ENCODE peak calls at places on chromosomes 1 and 21, in six cellular contexts. A is CD8-positive, alpha-beta memory T cell; D is psoas muscle; F is mesendoderm; I is pancreas; Y is colonic mucosa. V is an unnamed sample. For H3K36me3, the result is how much of the 10 kb centered on the place peaks cover.

GRCh38 chr1:202615501-202616354 is 94.5 kb downstream of the SYT2 start:
- DNase-seq in A (no peak), D (no peak), F (no peak), I (no peak), Y (no peak), V (no peak)

GRCh38 chr1:204578867-204579664 is 62.9 kb downstream of the MDM4 start:
- DNase-seq in A (no peak), D (no peak), F (no peak), I (no peak), Y (peak), V (no peak)

GRCh38 chr1:103284270-103284669 is 175.9 kb upstream of the COL11A1 start:
- DNase-seq in A (no peak), D (no peak), F (no peak), I (no peak), Y (no peak), V (no peak)

GRCh38 chr1:16118706-16119105 is 37.2 kb downstream of the EPHA2 start:
- DNase-seq in A (no peak), D (no peak), F (no peak), I (no peak), Y (no peak), V (no peak)

GRCh38 chr1:211741799-211742198 is 66.4 kb upstream of the NEK2 start:
- DNase-seq in A (no peak), D (no peak), F (no peak), I (no peak), Y (no peak), V (no peak)

GRCh38 chr1:173536254-173536653 is 59.1 kb downstream of the PRDX6 start:
- DNase-seq in A (no peak), D (no peak), F (no peak), I (no peak), Y (no peak), V (no peak)

GRCh38 chr1:67970088-67970487 is 80.3 kb downstream of the DIRAS3 start:
- DNase-seq in A (no peak), D (no peak), F (no peak), I (no peak), Y (no peak), V (no peak)

GRCh38 chr1:115056395-115056798 is 26.8 kb downstream of the TSHB start:
- DNase-seq in A (no peak), D (no peak), F (peak), I (no peak), Y (no peak), V (no peak)

GRCh38 chr1:226417830-226418546 is 10.1 kb upstream of the PARP1 start:
- DNase-seq in A (no peak), D (no peak), F (no peak), I (no peak), Y (no peak), V (no peak)

GRCh38 chr1:5389101-5389885 is 602.9 kb downstream of the NPHP4 start:
- DNase-seq in A (peak), D (no peak), F (no peak), I (no peak), Y (no peak), V (no peak)

GRCh38 chr1:185690527-185690926 is 43.7 kb upstream of the HMCN1 start:
- DNase-seq in A (no peak), D (no peak), F (no peak), I (no peak), Y (no peak), V (no peak)

GRCh38 chr1:198588845-198589244 is 48.4 kb upstream of the ATP6V1G3 start:
- DNase-seq in A (no peak), D (no peak), F (no peak), I (no peak), Y (no peak), V (no peak)

DNA sequence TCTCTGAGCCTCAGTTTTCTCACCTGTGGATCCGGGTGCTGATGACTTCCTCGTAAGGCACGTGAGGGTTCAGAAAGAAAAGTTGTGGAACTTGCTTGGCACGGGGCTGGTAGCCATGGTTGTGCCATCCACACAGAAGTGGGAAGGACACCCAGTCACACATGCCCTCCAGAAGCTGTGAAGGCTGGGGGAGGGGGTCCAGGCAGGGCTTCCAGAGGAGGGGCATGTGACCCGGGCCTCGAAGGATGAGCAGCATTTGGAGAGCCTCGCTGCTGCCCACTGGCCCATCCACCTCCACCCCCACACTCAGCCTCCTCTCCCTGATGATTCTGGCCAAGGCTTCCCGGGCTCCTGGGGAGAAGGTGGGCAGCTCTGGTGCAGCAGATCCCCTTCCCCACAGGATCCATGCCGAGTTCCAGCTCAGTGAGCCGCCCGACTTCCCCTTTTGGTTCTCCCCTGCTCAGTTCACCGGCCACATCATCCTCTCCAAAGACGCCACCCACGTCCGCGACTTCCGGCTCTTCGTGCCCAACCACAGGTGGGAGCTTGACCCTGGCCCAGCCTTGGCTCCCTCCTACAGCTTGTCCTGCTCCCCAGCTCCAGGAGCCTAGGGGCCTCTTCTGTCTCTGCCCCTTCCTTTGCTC is 9.4 kb downstream of the SELENON start:
- DNase-seq in A (peak), D (no peak), F (no peak), I (no peak), Y (no peak), V (no peak)
- H3K36me3 ChIP-seq in A (under half), D (under half), F (under half), I (under half), Y (under half), V (under half)

GRCh38 chr1:205664399-205665108 is 15.8 kb downstream of the SLC45A3 start:
- DNase-seq in A (no peak), D (no peak), F (no peak), I (no peak), Y (peak), V (no peak)
- H3K4me3 ChIP-seq in A (no peak), D (no peak), F (no peak), I (no peak), Y (no peak), V (no peak)

GRCh38 chr21:32351428-32351827 is 41.4 kb downstream of the URB1 start:
- DNase-seq in A (no peak), D (no peak), F (peak), I (no peak), Y (no peak), V (no peak)
- H3K36me3 ChIP-seq in A (half or more), D (under half), F (under half), I (half or more), Y (under half), V (half or more)

GRCh38 chr1:116910379-116911165 is 856 bp downstream of the PTGFRN start:
- DNase-seq in A (peak), D (peak), F (peak), I (peak), Y (peak), V (peak)
- H3K4me3 ChIP-seq in A (peak), D (peak), F (peak), I (peak), Y (peak), V (peak)

DNA sequence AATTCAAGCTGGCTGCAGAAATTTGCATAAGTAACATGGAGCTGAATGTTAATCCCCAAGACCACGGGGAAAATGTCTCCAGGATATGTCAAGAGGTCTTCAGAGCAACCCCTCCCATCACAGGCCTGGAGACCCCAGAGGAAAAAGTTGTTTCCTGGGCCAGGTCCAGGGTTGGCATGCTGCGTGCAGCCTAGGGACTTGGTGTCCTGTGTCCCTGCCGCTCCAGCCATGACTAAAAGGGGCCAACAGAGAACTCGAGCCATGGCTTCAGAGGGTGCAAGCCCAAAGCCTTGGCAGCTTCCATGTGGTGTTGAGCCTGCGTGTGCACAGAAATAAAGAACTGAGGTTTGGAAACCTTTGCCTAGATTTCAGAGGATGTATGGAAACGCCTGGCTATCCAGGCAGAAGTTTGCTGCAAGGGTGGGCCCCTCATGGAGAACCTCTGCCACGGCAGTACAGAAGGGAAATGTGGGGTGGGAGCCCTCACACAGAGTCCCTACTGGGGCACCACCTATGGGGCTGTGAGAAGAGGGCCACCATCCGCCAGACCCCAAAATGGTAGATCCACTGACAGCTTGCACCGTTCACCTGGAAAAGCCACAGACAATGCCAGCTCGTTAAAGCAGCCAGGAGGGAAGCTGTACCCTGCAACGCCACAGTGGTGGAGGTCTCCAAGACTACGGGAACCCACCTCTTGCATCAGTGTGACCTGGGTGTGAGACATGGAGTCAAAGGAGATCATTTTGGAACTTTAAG is 222.9 kb downstream of the COP1 start:
- DNase-seq in A (no peak), D (no peak), F (no peak), I (no peak), Y (no peak), V (no peak)
- H3K36me3 ChIP-seq in A (under half), D (under half), F (under half), I (under half), Y (under half), V (under half)

DNA sequence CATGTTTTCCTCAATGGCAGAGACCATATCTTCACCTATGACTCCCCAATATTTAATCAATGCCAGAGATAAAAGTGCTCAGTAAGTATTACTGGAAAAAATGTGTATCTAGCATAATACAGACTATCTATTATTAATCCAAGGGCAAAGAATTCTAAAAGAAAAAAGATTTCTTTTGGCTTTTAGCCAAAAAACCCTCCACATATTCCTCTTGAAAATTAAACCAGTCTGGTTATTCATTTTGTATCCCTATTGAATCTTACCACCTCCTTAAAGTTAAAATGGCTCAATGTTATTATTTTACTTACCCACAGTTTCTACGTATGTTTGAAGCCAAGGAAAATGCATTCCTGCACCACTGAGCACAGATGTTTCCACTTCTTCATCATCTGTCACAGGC is 1.6 kb downstream of the TAF1A start:
- DNase-seq in A (no peak), D (no peak), F (no peak), I (no peak), Y (no peak), V (no peak)
- H3K4me3 ChIP-seq in A (no peak), D (peak), F (no peak), I (no peak), Y (no peak), V (no peak)

DNA sequence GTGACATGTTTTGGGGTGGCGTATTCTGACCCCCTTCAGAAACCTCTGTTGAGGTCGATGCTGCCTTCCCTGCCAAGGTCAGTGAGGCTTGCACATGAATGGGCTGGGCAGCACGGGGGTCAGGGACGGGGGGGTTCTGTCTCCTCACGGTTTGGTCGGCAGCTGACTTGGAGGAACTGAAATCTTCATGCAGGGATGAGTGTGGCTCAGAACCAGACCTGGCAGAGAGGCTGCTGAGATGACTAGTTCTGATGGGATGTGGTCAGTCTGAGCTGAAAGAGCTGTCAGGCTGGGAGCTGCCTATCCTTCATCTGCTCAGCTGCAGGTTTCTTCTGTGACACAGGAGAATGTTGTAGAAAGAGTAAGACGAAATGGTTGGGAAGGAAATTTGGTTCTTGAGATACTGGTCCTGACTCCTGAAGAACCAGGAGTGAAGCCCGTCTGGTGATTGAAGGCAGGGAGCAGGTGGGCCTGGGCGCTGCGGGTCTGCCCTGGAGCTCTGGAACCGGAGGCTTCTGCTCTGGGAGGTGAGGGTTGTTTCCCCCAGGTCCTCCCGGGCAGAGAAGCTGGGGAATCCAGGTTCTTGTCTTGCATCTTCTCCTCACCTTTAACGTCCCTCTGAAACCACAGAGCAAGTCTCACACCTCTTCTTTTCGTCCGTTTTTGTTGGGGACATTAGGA is 3.3 kb downstream of the SLX9 start:
- DNase-seq in A (no peak), D (no peak), F (no peak), I (no peak), Y (no peak), V (no peak)
- H3K36me3 ChIP-seq in A (under half), D (under half), F (under half), I (under half), Y (under half), V (under half)